ENCODE peak calls at places on chromosomes 16 and 17, in five cellular contexts. One of them, this sample, is unnamed. For H3K36me3 and H3K4me1, the result is how much of the 10 kb centered on the place peaks cover.

GRCh38 chr17:58755577-58756245 is at the start of gene PPM1E:
- DNase-seq in esophagus squamous epithelium: no peak
- DNase-seq in uterus: peak
- DNase-seq in kidney: peak
- DNase-seq in PC-9: peak
- DNase-seq in this sample: no peak

GRCh38 chr16:47079883-47080282 is 63.9 kb downstream of the NETO2 start:
- DNase-seq in esophagus squamous epithelium: no peak
- DNase-seq in uterus: no peak
- DNase-seq in kidney: no peak
- DNase-seq in PC-9: no peak
- DNase-seq in this sample: no peak

GRCh38 chr17:49638818-49639217 is 39.1 kb downstream of the SPOP start:
- DNase-seq in esophagus squamous epithelium: no peak
- DNase-seq in uterus: no peak
- DNase-seq in kidney: no peak
- DNase-seq in PC-9: no peak
- DNase-seq in this sample: no peak

GRCh38 chr17:83133302-83134121 is 54.1 kb downstream of the METRNL start:
- DNase-seq in esophagus squamous epithelium: no peak
- DNase-seq in uterus: peak
- DNase-seq in kidney: peak
- DNase-seq in PC-9: peak
- DNase-seq in this sample: peak

GRCh38 chr16:14364386-14365199 is 265.5 kb downstream of the PARN start:
- DNase-seq in esophagus squamous epithelium: no peak
- DNase-seq in uterus: no peak
- DNase-seq in kidney: peak
- DNase-seq in PC-9: peak
- DNase-seq in this sample: no peak

GRCh38 chr16:26672206-26672605 is 394.5 kb upstream of the C16orf82 start:
- DNase-seq in esophagus squamous epithelium: no peak
- DNase-seq in uterus: no peak
- DNase-seq in kidney: no peak
- DNase-seq in PC-9: no peak
- DNase-seq in this sample: no peak

GRCh38 chr16:2753523-2754020 is 1.1 kb downstream of the SRRM2 start:
- DNase-seq in esophagus squamous epithelium: no peak
- DNase-seq in uterus: no peak
- DNase-seq in kidney: peak
- DNase-seq in PC-9: no peak
- DNase-seq in this sample: no peak

GRCh38 chr16:31371619-31372484 is 16.9 kb downstream of the ITGAX start:
- DNase-seq in esophagus squamous epithelium: no peak
- DNase-seq in uterus: no peak
- DNase-seq in kidney: no peak
- DNase-seq in PC-9: no peak
- DNase-seq in this sample: no peak

GRCh38 chr16:74249281-74249680 is 47.3 kb upstream of the PSMD7 start:
- DNase-seq in esophagus squamous epithelium: no peak
- DNase-seq in uterus: no peak
- DNase-seq in kidney: no peak
- DNase-seq in PC-9: no peak
- DNase-seq in this sample: no peak

DNA sequence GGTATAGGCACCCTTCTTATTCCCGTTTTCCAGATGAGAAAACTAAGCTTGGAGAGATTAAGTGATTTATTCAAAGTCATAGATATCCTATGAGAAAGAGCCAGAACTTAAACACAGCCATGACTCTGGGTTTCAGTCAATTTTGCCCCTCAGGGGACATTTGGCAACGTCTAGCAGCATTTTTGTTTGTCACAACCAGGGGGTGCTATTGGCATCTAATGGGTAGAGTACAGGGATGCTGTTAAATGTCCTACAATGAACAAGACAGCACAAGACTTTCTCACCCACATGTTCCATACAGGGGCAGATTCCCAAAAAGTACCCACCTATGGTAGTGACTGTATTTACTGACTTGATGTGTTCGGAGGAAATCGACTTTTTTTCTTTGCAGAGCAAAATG is 4.8 kb upstream of the SHISA9 start:
- DNase-seq in esophagus squamous epithelium: no peak
- DNase-seq in uterus: no peak
- DNase-seq in kidney: no peak
- DNase-seq in PC-9: no peak
- DNase-seq in this sample: no peak
- TF ChIP-seq CTCF in esophagus squamous epithelium: peak
- TF ChIP-seq CTCF in uterus: no peak
- TF ChIP-seq CTCF in kidney: peak
- TF ChIP-seq CTCF in PC-9: peak
- TF ChIP-seq CTCF in this sample: peak

DNA sequence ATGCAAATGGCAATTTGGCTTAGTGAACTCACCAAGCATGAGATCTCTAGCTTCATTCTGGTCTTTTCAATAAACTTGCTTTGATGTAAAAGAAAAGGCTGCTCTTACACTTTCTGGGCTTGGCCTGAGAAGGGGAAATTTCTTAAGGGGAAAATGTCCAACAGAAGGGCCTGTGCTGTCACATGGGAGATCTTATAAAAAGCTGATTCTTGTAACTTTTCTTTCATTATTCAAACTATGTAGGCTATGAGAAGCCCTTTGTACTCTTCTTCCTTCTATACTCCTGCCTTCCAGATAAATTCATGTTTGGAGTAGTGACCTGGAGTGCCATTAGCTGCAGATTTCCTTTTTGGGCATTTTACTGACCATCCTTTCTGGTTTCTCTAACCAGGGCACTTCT is 16.9 kb downstream of the LIMD2 start:
- DNase-seq in esophagus squamous epithelium: no peak
- DNase-seq in uterus: no peak
- DNase-seq in kidney: no peak
- DNase-seq in PC-9: no peak
- DNase-seq in this sample: no peak
- H3K36me3 ChIP-seq in esophagus squamous epithelium: half or more
- H3K36me3 ChIP-seq in uterus: under half
- H3K36me3 ChIP-seq in kidney: under half
- H3K36me3 ChIP-seq in PC-9: under half
- H3K36me3 ChIP-seq in this sample: under half

GRCh38 chr16:29705030-29705429 is 26.1 kb downstream of the QPRT start:
- DNase-seq in esophagus squamous epithelium: no peak
- DNase-seq in uterus: no peak
- DNase-seq in kidney: no peak
- DNase-seq in PC-9: no peak
- DNase-seq in this sample: no peak
- H3K4me1 ChIP-seq in esophagus squamous epithelium: under half
- H3K4me1 ChIP-seq in uterus: under half
- H3K4me1 ChIP-seq in kidney: under half
- H3K4me1 ChIP-seq in PC-9: under half
- H3K4me1 ChIP-seq in this sample: under half

GRCh38 chr17:64202683-64203430 is 60.2 kb downstream of the TEX2 start:
- DNase-seq in esophagus squamous epithelium: no peak
- DNase-seq in uterus: no peak
- DNase-seq in kidney: no peak
- DNase-seq in PC-9: peak
- DNase-seq in this sample: no peak
- TF ChIP-seq CTCF in esophagus squamous epithelium: no peak
- TF ChIP-seq CTCF in uterus: no peak
- TF ChIP-seq CTCF in kidney: no peak
- TF ChIP-seq CTCF in PC-9: no peak
- TF ChIP-seq CTCF in this sample: no peak

DNA sequence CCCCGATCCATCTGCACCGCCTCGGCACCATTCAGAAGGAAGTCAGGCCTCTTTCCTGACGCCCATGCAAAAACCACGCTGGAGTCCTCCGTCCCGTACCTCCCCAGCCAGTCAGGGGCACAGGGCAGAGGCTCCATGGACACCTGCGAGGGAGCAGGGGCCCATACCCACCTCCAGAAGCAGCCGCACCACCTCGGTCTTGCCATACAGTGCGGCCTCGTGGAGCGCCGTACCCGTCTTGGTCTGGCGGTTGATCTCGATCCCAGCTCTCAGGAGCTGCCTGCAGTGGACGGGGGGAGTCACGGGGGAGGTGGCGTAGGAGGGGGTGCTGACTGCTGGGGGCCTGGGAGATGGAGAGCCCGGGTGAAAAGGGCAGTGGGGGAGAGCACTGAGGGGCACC is 9.2 kb downstream of the CASKIN2 start:
- DNase-seq in esophagus squamous epithelium: no peak
- DNase-seq in uterus: no peak
- DNase-seq in kidney: no peak
- DNase-seq in PC-9: no peak
- DNase-seq in this sample: no peak
- H3K36me3 ChIP-seq in esophagus squamous epithelium: half or more
- H3K36me3 ChIP-seq in uterus: under half
- H3K36me3 ChIP-seq in kidney: under half
- H3K36me3 ChIP-seq in PC-9: under half
- H3K36me3 ChIP-seq in this sample: under half

GRCh38 chr16:67158637-67159600 is 790 bp downstream of the TRADD start:
- DNase-seq in esophagus squamous epithelium: no peak
- DNase-seq in uterus: no peak
- DNase-seq in kidney: peak
- DNase-seq in PC-9: peak
- DNase-seq in this sample: no peak
- H3K4me1 ChIP-seq in esophagus squamous epithelium: under half
- H3K4me1 ChIP-seq in uterus: under half
- H3K4me1 ChIP-seq in kidney: under half
- H3K4me1 ChIP-seq in PC-9: under half
- H3K4me1 ChIP-seq in this sample: under half